ENCODE peak calls at places on chromosomes 5 and 9, in six cellular contexts. M is ELF-1, V is type B pancreatic cell, T is HCEC 1CT, U is mesothelial cell of epicardium, X is Daoy. L is an unnamed sample.

GRCh38 chr5:178453224-178453623 is 137.0 kb downstream of the COL23A1 start:
- DNase-seq in X (peak; percentile 97), T (no peak), V (peak; percentile 32), M (peak; percentile 44), U (no peak), L (no peak)

GRCh38 chr5:56693220-56693579 is 122.1 kb upstream of the MAP3K1 start:
- DNase-seq in T (no peak), V (no peak), U (no peak), X (no peak), M (no peak), L (no peak)

GRCh38 chr9:100700689-100701318 is 122.9 kb downstream of the CAVIN4 start:
- DNase-seq in T (no peak), X (peak; percentile 21), M (peak; percentile 37), U (no peak), V (no peak), L (no peak)

GRCh38 chr9:86575825-86576488 is 221.7 kb upstream of the TUT7 start:
- DNase-seq in X (no peak), U (no peak), M (no peak), T (no peak), V (no peak), L (no peak)

GRCh38 chr5:72377920-72378635 is 57.9 kb downstream of the PTCD2 start:
- DNase-seq in T (no peak), M (no peak), U (no peak), X (no peak), V (no peak), L (no peak)

GRCh38 chr5:150641006-150641570 is 628 bp downstream of the SYNPO start:
- DNase-seq in U (no peak), X (peak; percentile 94), M (peak; percentile 49), V (no peak), T (peak; percentile 20), L (no peak)

GRCh38 chr9:7186175-7186574 is 428.4 kb downstream of the KDM4C start:
- DNase-seq in U (no peak), X (peak; percentile 11), T (peak; percentile 13), M (peak; percentile 79), V (no peak), L (no peak)

GRCh38 chr5:141681695-141682641 is at the start of gene ARAP3:
- DNase-seq in M (peak; percentile 66), V (no peak), T (peak; percentile 82), U (peak; percentile 54), X (peak; percentile 93), L (no peak)

GRCh38 chr9:94097788-94098413 is 13.6 kb downstream of the PTPDC1 start:
- DNase-seq in X (peak; percentile 84), M (no peak), T (peak; percentile 95), V (no peak), U (no peak), L (no peak)